ENCODE peak calls at places on chromosomes 13 and 19, in nine cellular contexts. J is cardiac septum; G is natural killer cell; S is stimulated activated CD8-positive, alpha-beta memory T cell treated with anti-CD3 and anti-CD28 coated beads, Interleukin-15, amount 100 ng/mL, for 24 hours; U is neuronal stem cell; T is amniotic stem cell; I is HAP-1; E is mammary epithelial cell; K is hypothalamus. R is an unnamed sample.

GRCh38 chr19:37997911-37998344 is 90.9 kb downstream of the SIPA1L3 start:
- DNase-seq in J (no peak), G (no peak), S (no peak), U (no peak), T (peak), I (no peak), E (peak), K (no peak), R (peak)

GRCh38 chr13:98571955-98572662 is 4.8 kb downstream of the STK24 start:
- DNase-seq in J (no peak), G (no peak), S (no peak), U (no peak), T (no peak), I (no peak), E (peak), K (no peak), R (peak)

GRCh38 chr19:34173145-34173956 is 1.0 kb downstream of the LSM14A start:
- DNase-seq in J (no peak), G (no peak), S (no peak), U (peak), T (peak), I (peak), E (peak), K (no peak), R (no peak)

GRCh38 chr13:67844544-67844943 is 614.4 kb upstream of the PCDH9 start:
- DNase-seq in J (no peak), G (no peak), S (no peak), U (no peak), T (no peak), I (no peak), E (no peak), K (no peak), R (peak)

GRCh38 chr13:97600438-97601080 is 166.6 kb downstream of the RAP2A start:
- DNase-seq in J (no peak), G (no peak), S (no peak), U (no peak), T (no peak), I (no peak), E (peak), K (no peak), R (peak)

GRCh38 chr13:66803759-66804456 is 426.2 kb downstream of the PCDH9 start:
- DNase-seq in J (no peak), G (no peak), S (no peak), U (no peak), T (no peak), I (no peak), E (no peak), K (no peak), R (no peak)

GRCh38 chr19:13078897-13079541 is 23.6 kb downstream of the LYL1 start:
- DNase-seq in J (no peak), G (no peak), S (no peak), U (no peak), T (no peak), I (no peak), E (no peak), K (no peak), R (no peak)

GRCh38 chr19:46209051-46209450 is 20.5 kb upstream of the IGFL1 start:
- DNase-seq in J (no peak), G (no peak), S (no peak), U (no peak), T (no peak), I (no peak), E (no peak), K (no peak), R (no peak)

GRCh38 chr13:35891973-35892441 is 239.2 kb downstream of the DCLK1 start:
- DNase-seq in J (no peak), G (no peak), S (no peak), U (no peak), T (no peak), I (no peak), E (peak), K (no peak), R (peak)

GRCh38 chr13:46176756-46177155 is 5.2 kb downstream of the LCP1 start:
- DNase-seq in J (no peak), G (no peak), S (no peak), U (no peak), T (no peak), I (no peak), E (no peak), K (no peak), R (no peak)

GRCh38 chr13:23778879-23779278 is 110.3 kb downstream of the MIPEP start:
- DNase-seq in J (no peak), G (no peak), S (no peak), U (no peak), T (no peak), I (no peak), E (peak), K (no peak), R (peak)

GRCh38 chr19:19606021-19606420 is 12.5 kb downstream of the PBX4 start:
- DNase-seq in J (no peak), G (no peak), S (no peak), U (no peak), T (no peak), I (no peak), E (peak), K (no peak), R (no peak)

GRCh38 chr19:15251749-15252397 is 19.6 kb upstream of the EPHX3 start:
- DNase-seq in J (peak), G (no peak), S (no peak), U (peak), T (peak), I (peak), E (peak), K (peak), R (peak)

GRCh38 chr19:33150852-33151518 is 19.1 kb downstream of the WDR88 start:
- DNase-seq in J (no peak), G (no peak), S (no peak), U (no peak), T (no peak), I (no peak), E (no peak), K (no peak), R (no peak)

GRCh38 chr19:51572908-51573307 is 1.8 kb downstream of the ZNF175 start:
- DNase-seq in J (no peak), G (no peak), S (no peak), U (no peak), T (no peak), I (no peak), E (peak), K (no peak), R (peak)

GRCh38 chr19:17718467-17718987 is 753 bp upstream of the MAP1S start:
- DNase-seq in J (no peak), G (no peak), S (no peak), U (no peak), T (no peak), I (no peak), E (no peak), K (no peak), R (no peak)

GRCh38 chr13:74438911-74439310 is 304.7 kb upstream of the KLF12 start:
- DNase-seq in J (no peak), G (no peak), S (no peak), U (no peak), T (no peak), I (no peak), E (no peak), K (no peak), R (no peak)

GRCh38 chr13:87042946-87043345 is 628.2 kb upstream of the SLITRK5 start:
- DNase-seq in J (no peak), G (no peak), S (no peak), U (no peak), T (no peak), I (no peak), E (no peak), K (no peak), R (peak)

GRCh38 chr13:80363890-80364503 is 23.1 kb upstream of the SPRY2 start:
- DNase-seq in J (no peak), G (no peak), S (no peak), U (no peak), T (peak), I (peak), E (peak), K (no peak), R (peak)

GRCh38 chr13:52707375-52707774 is 32.2 kb downstream of the CNMD start:
- DNase-seq in J (no peak), G (no peak), S (no peak), U (no peak), T (no peak), I (peak), E (no peak), K (no peak), R (no peak)

GRCh38 chr13:49858183-49858856 is 65.8 kb upstream of the KPNA3 start:
- DNase-seq in J (peak), G (no peak), S (no peak), U (no peak), T (peak), I (no peak), E (peak), K (no peak), R (peak)

GRCh38 chr13:46604226-46604968 is 51.4 kb downstream of the LRCH1 start:
- DNase-seq in J (no peak), G (no peak), S (no peak), U (no peak), T (no peak), I (no peak), E (no peak), K (no peak), R (no peak)

GRCh38 chr19:18233224-18233825 is 7.1 kb upstream of the PDE4C start:
- DNase-seq in J (no peak), G (peak), S (no peak), U (no peak), T (no peak), I (peak), E (peak), K (no peak), R (no peak)

GRCh38 chr13:79496188-79496587 is 15.2 kb downstream of the NDFIP2 start:
- DNase-seq in J (no peak), G (no peak), S (no peak), U (no peak), T (no peak), I (no peak), E (no peak), K (no peak), R (no peak)

GRCh38 chr13:53015971-53016370 is 12.6 kb upstream of the OLFM4 start:
- DNase-seq in J (no peak), G (no peak), S (no peak), U (no peak), T (no peak), I (no peak), E (no peak), K (no peak), R (no peak)

GRCh38 chr19:4373601-4374441 is 26.5 kb downstream of the SH3GL1 start:
- DNase-seq in J (no peak), G (no peak), S (no peak), U (no peak), T (no peak), I (no peak), E (no peak), K (peak), R (no peak)

GRCh38 chr19:14495678-14496028 is 274 bp downstream of the GIPC1 start:
- DNase-seq in J (no peak), G (no peak), S (no peak), U (no peak), T (no peak), I (no peak), E (no peak), K (no peak), R (no peak)

GRCh38 chr13:48908381-48909087 is 67.2 kb upstream of the FNDC3A start:
- DNase-seq in J (no peak), G (no peak), S (no peak), U (no peak), T (no peak), I (no peak), E (peak), K (no peak), R (peak)

GRCh38 chr19:49441210-49441959 is at the start of gene SLC17A7:
- DNase-seq in J (no peak), G (no peak), S (no peak), U (peak), T (no peak), I (peak), E (no peak), K (no peak), R (no peak)

GRCh38 chr13:95420501-95420900 is 119.2 kb upstream of the ABCC4 start:
- DNase-seq in J (no peak), G (no peak), S (no peak), U (no peak), T (no peak), I (no peak), E (peak), K (no peak), R (no peak)

GRCh38 chr13:47679391-47679790 is 321.7 kb downstream of the SUCLA2 start:
- DNase-seq in J (no peak), G (no peak), S (no peak), U (no peak), T (no peak), I (no peak), E (peak), K (no peak), R (peak)

GRCh38 chr13:23889598-23890224 is 511 bp upstream of the MIPEP start:
- DNase-seq in J (no peak), G (no peak), S (no peak), U (peak), T (no peak), I (no peak), E (no peak), K (no peak), R (no peak)

GRCh38 chr13:30615851-30616311 is 1.8 kb upstream of the USPL1 start:
- DNase-seq in J (no peak), G (no peak), S (no peak), U (no peak), T (peak), I (peak), E (peak), K (no peak), R (peak)

GRCh38 chr13:34303346-34303745 is 485.4 kb downstream of the RFC3 start:
- DNase-seq in J (no peak), G (no peak), S (no peak), U (no peak), T (no peak), I (no peak), E (peak), K (no peak), R (no peak)

GRCh38 chr19:44570984-44571684 is 41.7 kb upstream of the CEACAM20 start:
- DNase-seq in J (no peak), G (peak), S (no peak), U (peak), T (peak), I (peak), E (peak), K (no peak), R (peak)

GRCh38 chr13:71634605-71635443 is 232.2 kb downstream of the DACH1 start:
- DNase-seq in J (no peak), G (no peak), S (no peak), U (no peak), T (no peak), I (no peak), E (no peak), K (no peak), R (no peak)

GRCh38 chr13:35881360-35881759 is 249.8 kb downstream of the DCLK1 start:
- DNase-seq in J (no peak), G (no peak), S (no peak), U (no peak), T (no peak), I (no peak), E (no peak), K (peak), R (peak)

R was measured in astrocyte of the spinal cord.